ENCODE peak calls at places on chromosomes 11 and 22, in nine cellular contexts. One of them, this sample, is unnamed.

GRCh38 chr11:79013509-79013908 is 427.3 kb downstream of the TENM4 start:
- DNase-seq in transverse colon: no peak
- DNase-seq in K562: no peak
- DNase-seq in sigmoid colon: no peak
- DNase-seq in suprapubic skin: no peak
- DNase-seq in H1: no peak
- DNase-seq in ovary: no peak
- DNase-seq in stomach: no peak
- DNase-seq in A549: peak
- DNase-seq in this sample: no peak

GRCh38 chr22:42799462-42800405 is 57.3 kb downstream of the ARFGAP3 start:
- DNase-seq in A549: no peak
- DNase-seq in H1: no peak
- DNase-seq in transverse colon: no peak
- DNase-seq in suprapubic skin: no peak
- DNase-seq in stomach: no peak
- DNase-seq in ovary: no peak
- DNase-seq in K562: peak
- DNase-seq in sigmoid colon: no peak
- DNase-seq in this sample: no peak

GRCh38 chr11:2074266-2074825 is 64.8 kb downstream of the IGF2 start:
- DNase-seq in stomach: peak
- DNase-seq in transverse colon: no peak
- DNase-seq in suprapubic skin: no peak
- DNase-seq in K562: peak
- DNase-seq in A549: no peak
- DNase-seq in H1: peak
- DNase-seq in ovary: no peak
- DNase-seq in sigmoid colon: no peak
- DNase-seq in this sample: no peak

GRCh38 chr11:1639102-1639620 is 9.6 kb downstream of the KRTAP5-5 start:
- DNase-seq in H1: no peak
- DNase-seq in sigmoid colon: peak
- DNase-seq in transverse colon: peak
- DNase-seq in A549: no peak
- DNase-seq in stomach: peak
- DNase-seq in suprapubic skin: no peak
- DNase-seq in K562: no peak
- DNase-seq in ovary: no peak
- DNase-seq in this sample: no peak

GRCh38 chr11:46649180-46649738 is 31.9 kb downstream of the ATG13 start:
- DNase-seq in ovary: peak
- DNase-seq in K562: no peak
- DNase-seq in stomach: no peak
- DNase-seq in suprapubic skin: no peak
- DNase-seq in transverse colon: peak
- DNase-seq in H1: no peak
- DNase-seq in sigmoid colon: peak
- DNase-seq in A549: peak
- DNase-seq in this sample: peak

GRCh38 chr11:35919244-35919643 is 24.6 kb upstream of the LDLRAD3 start:
- DNase-seq in K562: no peak
- DNase-seq in stomach: no peak
- DNase-seq in ovary: no peak
- DNase-seq in transverse colon: no peak
- DNase-seq in sigmoid colon: no peak
- DNase-seq in H1: no peak
- DNase-seq in A549: no peak
- DNase-seq in suprapubic skin: no peak
- DNase-seq in this sample: no peak

GRCh38 chr11:84261707-84262106 is 975.5 kb upstream of the CCDC90B start:
- DNase-seq in K562: no peak
- DNase-seq in H1: peak
- DNase-seq in suprapubic skin: no peak
- DNase-seq in sigmoid colon: no peak
- DNase-seq in transverse colon: no peak
- DNase-seq in stomach: no peak
- DNase-seq in ovary: no peak
- DNase-seq in A549: no peak
- DNase-seq in this sample: no peak

GRCh38 chr11:36073411-36074203 is 129.7 kb downstream of the LDLRAD3 start:
- DNase-seq in H1: no peak
- DNase-seq in stomach: peak
- DNase-seq in suprapubic skin: no peak
- DNase-seq in transverse colon: no peak
- DNase-seq in A549: no peak
- DNase-seq in sigmoid colon: no peak
- DNase-seq in K562: no peak
- DNase-seq in ovary: peak
- DNase-seq in this sample: no peak

GRCh38 chr22:48942698-48943566 is 884.7 kb downstream of the BRD1 start:
- DNase-seq in A549: no peak
- DNase-seq in K562: no peak
- DNase-seq in ovary: no peak
- DNase-seq in stomach: peak
- DNase-seq in suprapubic skin: peak
- DNase-seq in transverse colon: peak
- DNase-seq in sigmoid colon: peak
- DNase-seq in H1: peak
- DNase-seq in this sample: no peak

GRCh38 chr11:2750101-2750509 is 50.3 kb upstream of the KCNQ1OT1 start:
- DNase-seq in transverse colon: no peak
- DNase-seq in suprapubic skin: peak
- DNase-seq in A549: no peak
- DNase-seq in stomach: no peak
- DNase-seq in K562: no peak
- DNase-seq in sigmoid colon: peak
- DNase-seq in H1: no peak
- DNase-seq in ovary: peak
- DNase-seq in this sample: no peak

GRCh38 chr11:726278-726915 is 20.4 kb downstream of the EPS8L2 start:
- DNase-seq in sigmoid colon: peak
- DNase-seq in ovary: peak
- DNase-seq in K562: peak
- DNase-seq in A549: no peak
- DNase-seq in stomach: peak
- DNase-seq in H1: peak
- DNase-seq in transverse colon: peak
- DNase-seq in suprapubic skin: peak
- DNase-seq in this sample: no peak

GRCh38 chr11:118146554-118146953 is 6.1 kb downstream of the SCN4B start:
- DNase-seq in ovary: no peak
- DNase-seq in sigmoid colon: no peak
- DNase-seq in H1: no peak
- DNase-seq in stomach: no peak
- DNase-seq in A549: no peak
- DNase-seq in K562: no peak
- DNase-seq in transverse colon: no peak
- DNase-seq in suprapubic skin: no peak
- DNase-seq in this sample: no peak

GRCh38 chr11:28899706-28900105 is 791.5 kb downstream of the METTL15 start:
- DNase-seq in transverse colon: no peak
- DNase-seq in H1: no peak
- DNase-seq in suprapubic skin: no peak
- DNase-seq in sigmoid colon: no peak
- DNase-seq in ovary: no peak
- DNase-seq in A549: no peak
- DNase-seq in stomach: no peak
- DNase-seq in K562: no peak
- DNase-seq in this sample: no peak

GRCh38 chr22:42544686-42545085 is 9.1 kb upstream of the SERHL2 start:
- DNase-seq in transverse colon: no peak
- DNase-seq in K562: peak
- DNase-seq in ovary: no peak
- DNase-seq in suprapubic skin: no peak
- DNase-seq in stomach: no peak
- DNase-seq in A549: peak
- DNase-seq in sigmoid colon: no peak
- DNase-seq in H1: no peak
- DNase-seq in this sample: no peak

GRCh38 chr22:34019190-34019845 is 99.0 kb upstream of the LARGE1 start:
- DNase-seq in stomach: no peak
- DNase-seq in A549: no peak
- DNase-seq in H1: no peak
- DNase-seq in K562: no peak
- DNase-seq in sigmoid colon: no peak
- DNase-seq in suprapubic skin: no peak
- DNase-seq in ovary: no peak
- DNase-seq in transverse colon: no peak
- DNase-seq in this sample: no peak

GRCh38 chr11:124874571-124875255 is 9.5 kb downstream of the ROBO3 start:
- DNase-seq in ovary: no peak
- DNase-seq in stomach: no peak
- DNase-seq in K562: no peak
- DNase-seq in sigmoid colon: peak
- DNase-seq in transverse colon: no peak
- DNase-seq in suprapubic skin: no peak
- DNase-seq in H1: no peak
- DNase-seq in A549: no peak
- DNase-seq in this sample: no peak

GRCh38 chr22:27393371-27393770 is 408.2 kb downstream of the MN1 start:
- DNase-seq in sigmoid colon: no peak
- DNase-seq in stomach: no peak
- DNase-seq in ovary: no peak
- DNase-seq in A549: peak
- DNase-seq in suprapubic skin: no peak
- DNase-seq in K562: no peak
- DNase-seq in H1: no peak
- DNase-seq in transverse colon: no peak
- DNase-seq in this sample: no peak

DNA sequence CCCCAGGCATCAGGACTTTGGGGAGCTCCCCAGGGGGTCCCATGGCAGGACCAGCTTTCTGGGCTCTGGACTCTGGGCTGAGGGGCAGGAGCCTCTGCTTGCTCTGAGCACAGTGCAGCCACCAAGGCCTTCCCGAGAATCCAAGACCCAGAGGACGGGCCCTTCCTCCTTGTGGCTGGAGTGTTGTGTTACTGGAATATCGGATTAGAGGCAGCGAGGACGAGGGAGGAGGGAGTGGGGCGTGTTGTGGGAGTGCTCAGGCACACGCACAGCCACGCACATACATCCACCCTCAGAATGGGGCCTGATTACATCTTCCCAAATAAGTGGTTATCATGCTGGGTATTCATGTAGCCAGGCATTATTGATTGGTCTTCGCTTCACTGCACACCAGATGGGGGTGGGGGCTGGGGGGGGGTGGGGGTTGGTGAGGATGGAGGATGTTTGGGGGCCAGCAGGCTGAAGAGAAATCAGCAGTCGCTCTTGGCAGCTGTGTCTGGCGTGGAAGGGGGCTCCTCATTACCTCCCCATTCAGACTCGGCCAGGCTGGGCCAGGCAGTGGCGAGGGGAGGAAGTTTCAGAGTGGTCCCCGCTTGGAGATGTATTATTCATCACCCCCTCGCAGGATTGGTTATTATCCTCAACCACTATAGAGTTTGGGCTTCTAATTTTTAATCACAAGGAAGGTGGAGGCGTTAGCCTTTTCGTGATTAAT is 120.9 kb downstream of the ST3GAL4 start:
- DNase-seq in H1: no peak
- DNase-seq in stomach: no peak
- DNase-seq in sigmoid colon: no peak
- DNase-seq in A549: no peak
- DNase-seq in transverse colon: no peak
- DNase-seq in K562: no peak
- DNase-seq in suprapubic skin: no peak
- DNase-seq in ovary: no peak
- DNase-seq in this sample: no peak
- TF ChIP-seq EP300 in H1: no peak
- TF ChIP-seq EP300 in stomach: no peak
- TF ChIP-seq EP300 in sigmoid colon: no peak
- TF ChIP-seq EP300 in A549: no peak
- TF ChIP-seq EP300 in transverse colon: no peak
- TF ChIP-seq EP300 in K562: no peak
- TF ChIP-seq EP300 in suprapubic skin: no peak
- TF ChIP-seq EP300 in ovary: no peak
- TF ChIP-seq EP300 in this sample: no peak

DNA sequence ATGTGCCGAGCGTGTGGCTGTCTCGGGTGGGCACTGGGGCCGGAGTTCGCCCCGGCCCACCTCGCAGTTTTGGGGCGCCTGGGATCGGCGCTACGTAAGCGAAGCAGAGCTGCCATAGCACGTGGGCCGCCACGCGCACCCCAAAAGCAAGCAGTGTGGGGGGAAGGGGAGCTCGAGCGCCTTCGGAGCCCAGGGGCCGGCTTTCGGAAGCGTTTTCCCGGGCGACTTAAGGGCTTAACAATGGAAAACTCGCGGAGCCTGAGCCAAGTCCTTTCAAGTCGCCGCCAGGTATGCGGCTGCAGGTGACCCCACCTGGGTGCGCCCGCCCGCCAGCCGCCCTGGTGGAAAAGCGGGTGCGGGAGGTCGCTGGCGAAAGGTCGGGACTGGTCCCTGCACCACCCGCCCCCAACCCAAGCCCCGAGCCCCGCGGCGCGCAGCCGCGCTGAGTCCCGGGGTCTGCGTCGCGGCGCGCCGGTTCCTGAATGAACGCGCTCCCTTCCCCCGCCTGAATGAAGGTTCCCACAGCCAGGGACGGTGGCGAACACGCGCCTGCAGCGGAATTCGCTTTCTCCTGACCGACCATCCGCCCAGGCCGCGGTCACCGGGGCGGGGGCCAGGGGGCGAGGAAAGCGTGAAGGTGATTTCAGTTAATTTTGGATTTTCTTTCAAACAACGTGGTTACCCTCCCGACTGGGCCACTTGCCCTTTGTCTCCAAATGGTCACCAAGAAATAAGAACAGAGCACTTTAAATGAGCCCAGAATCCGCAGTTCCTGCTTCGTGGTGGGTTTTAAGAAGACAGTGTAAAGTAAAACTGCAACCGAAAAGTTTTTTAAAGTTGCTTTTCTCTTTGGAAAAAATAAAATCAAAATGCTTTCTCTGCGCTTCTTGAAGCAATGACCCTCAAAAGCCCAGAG is 2.7 kb upstream of the CCND1 start:
- DNase-seq in transverse colon: peak
- DNase-seq in sigmoid colon: peak
- DNase-seq in suprapubic skin: no peak
- DNase-seq in A549: peak
- DNase-seq in stomach: peak
- DNase-seq in H1: peak
- DNase-seq in ovary: no peak
- DNase-seq in K562: no peak
- DNase-seq in this sample: no peak
- TF ChIP-seq POLR2A in transverse colon: no peak
- TF ChIP-seq POLR2A in sigmoid colon: no peak
- TF ChIP-seq POLR2A in suprapubic skin: no peak
- TF ChIP-seq POLR2A in A549: peak
- TF ChIP-seq POLR2A in stomach: no peak
- TF ChIP-seq POLR2A in H1: no peak
- TF ChIP-seq POLR2A in ovary: no peak
- TF ChIP-seq POLR2A in K562: no peak
- TF ChIP-seq POLR2A in this sample: no peak

GRCh38 chr22:31676700-31677099 is 14.7 kb upstream of the PISD start:
- DNase-seq in A549: peak
- DNase-seq in suprapubic skin: peak
- DNase-seq in K562: no peak
- DNase-seq in transverse colon: peak
- DNase-seq in H1: peak
- DNase-seq in stomach: peak
- DNase-seq in ovary: peak
- DNase-seq in sigmoid colon: peak
- DNase-seq in this sample: peak
- TF ChIP-seq EP300 in A549: no peak
- TF ChIP-seq EP300 in suprapubic skin: no peak
- TF ChIP-seq EP300 in K562: no peak
- TF ChIP-seq EP300 in transverse colon: no peak
- TF ChIP-seq EP300 in H1: no peak
- TF ChIP-seq EP300 in stomach: no peak
- TF ChIP-seq EP300 in ovary: no peak
- TF ChIP-seq EP300 in sigmoid colon: no peak
- TF ChIP-seq EP300 in this sample: peak

GRCh38 chr22:46125816-46126770 is 24.2 kb upstream of the PPARA start:
- DNase-seq in sigmoid colon: no peak
- DNase-seq in ovary: no peak
- DNase-seq in K562: no peak
- DNase-seq in transverse colon: peak
- DNase-seq in A549: no peak
- DNase-seq in H1: no peak
- DNase-seq in suprapubic skin: no peak
- DNase-seq in stomach: peak
- DNase-seq in this sample: no peak
- TF ChIP-seq POLR2A in sigmoid colon: no peak
- TF ChIP-seq POLR2A in ovary: no peak
- TF ChIP-seq POLR2A in K562: no peak
- TF ChIP-seq POLR2A in transverse colon: peak
- TF ChIP-seq POLR2A in A549: no peak
- TF ChIP-seq POLR2A in H1: no peak
- TF ChIP-seq POLR2A in suprapubic skin: no peak
- TF ChIP-seq POLR2A in stomach: no peak
- TF ChIP-seq POLR2A in this sample: no peak